ENCODE peak calls at places on chromosomes 13 and 19, in six cellular contexts. N is smooth muscle cell of the brain vasculature; M is T-helper 9 cell; A is Ammon's horn; C is CD4-positive, alpha-beta T cell; P is suprapubic skin. W is an unnamed sample.

GRCh38 chr13:34243396-34243795 is 425.4 kb downstream of the RFC3 start:
- DNase-seq in N (no peak), M (no peak), A (no peak), C (no peak), P (no peak), W (no peak)

GRCh38 chr19:55563261-55563690 is 17.4 kb downstream of the ZNF579 start:
- DNase-seq in N (no peak), M (no peak), A (no peak), C (no peak), P (no peak), W (no peak)

GRCh38 chr19:51948979-51949378 is 21.7 kb downstream of the ZNF613 start:
- DNase-seq in N (no peak), M (no peak), A (peak), C (no peak), P (no peak), W (no peak)

GRCh38 chr13:40336228-40337221 is 329.9 kb downstream of the FOXO1 start:
- DNase-seq in N (no peak), M (no peak), A (no peak), C (no peak), P (no peak), W (no peak)

GRCh38 chr19:51136891-51137551 is 5.1 kb upstream of the SIGLEC7 start:
- DNase-seq in N (no peak), M (no peak), A (peak), C (no peak), P (no peak), W (peak)

GRCh38 chr13:80342541-80343371 is 1.8 kb upstream of the SPRY2 start:
- DNase-seq in N (no peak), M (peak), A (peak), C (peak), P (peak), W (peak)

GRCh38 chr13:83881917-83882625 is at the start of gene SLITRK1:
- DNase-seq in N (no peak), M (no peak), A (peak), C (no peak), P (no peak), W (peak)

GRCh38 chr13:78700121-78700910 is 41.4 kb upstream of the OBI1 start:
- DNase-seq in N (no peak), M (no peak), A (no peak), C (no peak), P (no peak), W (no peak)

GRCh38 chr19:12996542-12997094 is 1.3 kb downstream of the NFIX start:
- DNase-seq in N (no peak), M (no peak), A (no peak), C (no peak), P (no peak), W (no peak)

GRCh38 chr19:4636151-4636717 is 3.1 kb upstream of the TNFAIP8L1 start:
- DNase-seq in N (no peak), M (peak), A (peak), C (peak), P (no peak), W (no peak)

GRCh38 chr13:110109140-110109783 is 197.7 kb downstream of the COL4A1 start:
- DNase-seq in N (no peak), M (no peak), A (no peak), C (no peak), P (no peak), W (no peak)

GRCh38 chr13:97254809-97255208 is 32.7 kb downstream of the MBNL2 start:
- DNase-seq in N (no peak), M (no peak), A (no peak), C (no peak), P (no peak), W (no peak)

GRCh38 chr19:44807162-44807561 is 1.7 kb upstream of the BCAM start:
- DNase-seq in N (no peak), M (no peak), A (no peak), C (no peak), P (no peak), W (no peak)

GRCh38 chr13:25864116-25864515 is 187.7 kb downstream of the SHISA2 start:
- DNase-seq in N (no peak), M (no peak), A (no peak), C (no peak), P (no peak), W (no peak)

GRCh38 chr13:84481958-84482357 is 599.7 kb upstream of the SLITRK1 start:
- DNase-seq in N (no peak), M (no peak), A (no peak), C (no peak), P (no peak), W (no peak)

GRCh38 chr19:13056052-13056660 is 46.5 kb downstream of the LYL1 start:
- DNase-seq in N (no peak), M (no peak), A (no peak), C (no peak), P (peak), W (no peak)

GRCh38 chr13:22761709-22762108 is 419.1 kb upstream of the SGCG start:
- DNase-seq in N (no peak), M (no peak), A (no peak), C (no peak), P (no peak), W (no peak)

GRCh38 chr19:5057860-5058259 is 88.9 kb downstream of the KDM4B start:
- DNase-seq in N (no peak), M (no peak), A (no peak), C (no peak), P (no peak), W (no peak)